ENCODE peak calls at places on chromosomes 6 and 20, in nine cellular contexts. W is DMS153; L is activated naive CD4-positive, alpha-beta T cell treated with Interleukin-2 at 50 U/mL for 16 hours; C is KG1; A is stimulated activated CD4-positive, alpha-beta T cell treated with anti-CD3 and anti-CD28 coated beads, Interleukin-12 subunit alpha, Interleukin-12 subunit beta, amount 100 ng/mL, for 48 hours; P is pancreas; K is sciatic nerve; G is astrocyte of the spinal cord; Z is left cardiac atrium. I is an unnamed sample.

GRCh38 chr6:28446818-28447511 is 3.7 kb upstream of the ZSCAN23 start:
- DNase-seq in W (no peak), L (no peak), C (no peak), A (no peak), P (no peak), K (no peak), G (peak; percentile 13), Z (peak; percentile 18), I (peak; percentile 27)

GRCh38 chr6:37172991-37173572 is 3.1 kb downstream of the PIM1 start:
- DNase-seq in W (no peak), L (no peak), C (no peak), A (no peak), P (no peak), K (no peak), G (no peak), Z (no peak), I (no peak)

GRCh38 chr6:25714765-25715164 is 39.8 kb upstream of the SLC17A4 start:
- DNase-seq in W (no peak), L (no peak), C (no peak), A (no peak), P (no peak), K (no peak), G (no peak), Z (no peak), I (peak; percentile 34)

GRCh38 chr6:88519227-88520019 is 353.3 kb upstream of the CNR1 start:
- DNase-seq in W (no peak), L (no peak), C (no peak), A (no peak), P (no peak), K (no peak), G (no peak), Z (no peak), I (no peak)

GRCh38 chr20:3704085-3704484 is 8.3 kb downstream of the SIGLEC1 start:
- DNase-seq in W (no peak), L (no peak), C (no peak), A (no peak), P (no peak), K (no peak), G (no peak), Z (no peak), I (no peak)

GRCh38 chr6:1247058-1247457 is 64.8 kb upstream of the FOXQ1 start:
- DNase-seq in W (no peak), L (no peak), C (no peak), A (no peak), P (no peak), K (no peak), G (no peak), Z (no peak), I (no peak)

GRCh38 chr20:4973330-4974097 is 27.8 kb downstream of the SLC23A2 start:
- DNase-seq in W (no peak), L (peak; percentile 36), C (peak; percentile 34), A (no peak), P (no peak), K (peak; percentile 75), G (peak; percentile 66), Z (peak; percentile 35), I (no peak)

GRCh38 chr20:58127731-58128130 is 100.7 kb downstream of the ANKRD60 start:
- DNase-seq in W (no peak), L (no peak), C (no peak), A (no peak), P (no peak), K (peak; percentile 72), G (peak; percentile 97), Z (no peak), I (peak; percentile 15)

GRCh38 chr6:104527311-104527710 is 332.4 kb downstream of the HACE1 start:
- DNase-seq in W (no peak), L (no peak), C (no peak), A (no peak), P (no peak), K (no peak), G (no peak), Z (no peak), I (no peak)

GRCh38 chr20:58604410-58604881 is 46.6 kb upstream of the STX16 start:
- DNase-seq in W (no peak), L (no peak), C (no peak), A (no peak), P (no peak), K (no peak), G (no peak), Z (no peak), I (no peak)

GRCh38 chr20:33689973-33690372 is 3.8 kb upstream of the E2F1 start:
- DNase-seq in W (no peak), L (peak; percentile 44), C (peak; percentile 46), A (no peak), P (no peak), K (no peak), G (peak; percentile 59), Z (no peak), I (no peak)

GRCh38 chr6:155040154-155040553 is 45.0 kb downstream of the TIAM2 start:
- DNase-seq in W (no peak), L (no peak), C (no peak), A (no peak), P (no peak), K (no peak), G (no peak), Z (no peak), I (no peak)

GRCh38 chr6:28738396-28738765 is 185.4 kb downstream of the TRIM27 start:
- DNase-seq in W (no peak), L (no peak), C (no peak), A (no peak), P (no peak), K (no peak), G (no peak), Z (no peak), I (no peak)

GRCh38 chr20:17895641-17896246 is 72.8 kb downstream of the SNX5 start:
- DNase-seq in W (no peak), L (peak; percentile 59), C (no peak), A (peak; percentile 42), P (no peak), K (peak; percentile 87), G (peak; percentile 66), Z (peak; percentile 79), I (no peak)

GRCh38 chr20:59014680-59015389 is 4.4 kb upstream of the TUBB1 start:
- DNase-seq in W (no peak), L (no peak), C (no peak), A (no peak), P (no peak), K (no peak), G (no peak), Z (no peak), I (no peak)

GRCh38 chr20:20362774-20363435 is 5.0 kb upstream of the INSM1 start:
- DNase-seq in W (peak; percentile 96), L (no peak), C (no peak), A (no peak), P (no peak), K (no peak), G (no peak), Z (no peak), I (peak; percentile 32)

GRCh38 chr20:4924032-4924431 is 77.3 kb downstream of the SLC23A2 start:
- DNase-seq in W (no peak), L (no peak), C (no peak), A (no peak), P (no peak), K (no peak), G (no peak), Z (no peak), I (no peak)

GRCh38 chr20:8228315-8228714 is 96.2 kb downstream of the PLCB1 start:
- DNase-seq in W (no peak), L (no peak), C (no peak), A (no peak), P (no peak), K (no peak), G (no peak), Z (no peak), I (no peak)

I was measured in A673.